ENCODE peak calls at places on chromosome 17, in six cellular contexts. D is cardiac muscle cell, C is tibial nerve, V is neuronal stem cell, S is A549, J is uterus. F is an unnamed sample.

GRCh38 chr17:34578656-34579016 is 746 bp upstream of the TMEM132E start:
- DNase-seq in D (no peak), C (no peak), V (no peak), S (no peak), J (no peak), F (no peak)

GRCh38 chr17:80621335-80622169 is 76.9 kb downstream of the RPTOR start:
- DNase-seq in D (no peak), C (no peak), V (no peak), S (no peak), J (no peak), F (no peak)

GRCh38 chr17:80113033-80113484 is 11.7 kb downstream of the GAA start:
- DNase-seq in D (no peak), C (no peak), V (no peak), S (no peak), J (no peak), F (no peak)

GRCh38 chr17:4003501-4004421 is 39.5 kb upstream of the ATP2A3 start:
- DNase-seq in D (no peak), C (no peak), V (no peak), S (no peak), J (no peak), F (no peak)

GRCh38 chr17:72604518-72604917 is 483.7 kb downstream of the SOX9 start:
- DNase-seq in D (no peak), C (no peak), V (no peak), S (no peak), J (no peak), F (no peak)

GRCh38 chr17:64938925-64939474 is 19.7 kb upstream of the LRRC37A3 start:
- DNase-seq in D (peak; percentile 56), C (peak; percentile 27), V (no peak), S (peak; percentile 54), J (no peak), F (peak; percentile 39)

GRCh38 chr17:17419621-17420020 is 57.2 kb upstream of the MED9 start:
- DNase-seq in D (peak; percentile 23), C (no peak), V (no peak), S (no peak), J (no peak), F (peak; percentile 59)

GRCh38 chr17:18963126-18964017 is 11.4 kb downstream of the SLC5A10 start:
- DNase-seq in D (no peak), C (no peak), V (no peak), S (no peak), J (no peak), F (no peak)

GRCh38 chr17:3966720-3967363 is 2.6 kb upstream of the ATP2A3 start:
- DNase-seq in D (no peak), C (no peak), V (no peak), S (no peak), J (no peak), F (no peak)

GRCh38 chr17:40025991-40026815 is 11.0 kb downstream of the CSF3 start:
- DNase-seq in D (no peak), C (no peak), V (no peak), S (no peak), J (no peak), F (no peak)

GRCh38 chr17:78901806-78902205 is 1.2 kb downstream of the CEP295NL start:
- DNase-seq in D (no peak), C (no peak), V (no peak), S (no peak), J (no peak), F (no peak)
- H3K4me1 ChIP-seq in D (peaks cover 14% of the 10 kb centered on the region), C (peaks cover 67% of the 10 kb centered on the region), V (peaks cover 32% of the 10 kb centered on the region), S (peaks cover 22% of the 10 kb centered on the region), J (peaks cover 7% of the 10 kb centered on the region), F (peaks cover 68% of the 10 kb centered on the region)

DNA sequence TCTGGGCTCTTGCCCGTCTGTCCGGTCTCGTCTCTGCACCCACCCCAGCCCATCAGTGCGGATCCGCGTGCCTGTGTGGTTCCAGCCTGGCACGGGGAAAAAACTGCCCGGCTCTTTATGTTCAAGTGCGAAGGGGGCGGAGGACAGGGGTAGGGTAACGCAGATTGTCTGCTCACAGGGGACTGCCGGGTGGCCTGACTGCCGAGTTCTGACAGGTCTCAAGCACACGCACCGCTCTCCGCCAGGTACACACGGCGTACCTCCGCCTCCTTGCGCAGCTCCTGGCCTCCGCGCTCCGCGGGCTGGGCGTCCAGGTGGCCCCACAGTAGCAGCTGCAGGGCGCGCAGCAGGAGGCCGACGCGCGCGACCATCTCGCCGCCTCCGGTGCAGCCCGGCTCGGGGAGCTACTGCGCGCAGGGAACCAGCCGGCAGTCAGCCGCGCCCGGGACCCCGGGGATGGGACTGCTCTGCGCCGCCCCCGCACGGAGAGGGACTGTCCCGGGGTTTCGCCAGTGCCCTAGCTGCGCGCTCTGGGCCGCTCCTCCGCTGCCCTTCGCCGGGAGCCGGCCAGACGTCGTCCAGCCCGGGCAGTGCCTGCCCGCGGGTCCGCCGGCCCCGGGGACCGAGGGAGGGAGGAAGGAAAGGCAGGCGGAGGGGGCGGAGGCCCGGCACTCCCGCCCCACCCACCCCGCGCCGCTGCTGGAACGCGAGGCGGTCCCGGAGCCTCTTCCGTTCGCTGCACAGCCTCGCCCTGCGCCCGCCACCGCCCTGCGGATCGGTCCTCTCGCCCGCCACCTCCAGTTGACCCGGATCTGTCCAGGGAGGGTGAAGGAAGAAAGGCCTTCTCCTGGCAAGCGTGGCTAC is at the start of gene MMP28:
- DNase-seq in D (peak; percentile 35), C (no peak), V (peak; percentile 49), S (peak; percentile 70), J (no peak), F (peak; percentile 49)
- H3K4me3 ChIP-seq in D (peak within 1 kb of the TSS; percentile 42), C (peak within 1 kb of the TSS; percentile 70), V (peak within 1 kb of the TSS; percentile 80), S (peak within 1 kb of the TSS; percentile 56), J (peak within 1 kb of the TSS; percentile 41), F (peak within 1 kb of the TSS; percentile 78)

GRCh38 chr17:28882154-28882895 is 15.2 kb downstream of the FLOT2 start:
- DNase-seq in D (no peak), C (no peak), V (no peak), S (no peak), J (no peak), F (no peak)

GRCh38 chr17:28887871-28888471 is 9.6 kb downstream of the FLOT2 start:
- DNase-seq in D (no peak), C (no peak), V (no peak), S (no peak), J (no peak), F (no peak)

GRCh38 chr17:28885951-28886350 is 11.6 kb downstream of the FLOT2 start:
- DNase-seq in D (no peak), C (no peak), V (no peak), S (no peak), J (no peak), F (no peak)

GRCh38 chr17:28883967-28884702 is 13.4 kb downstream of the FLOT2 start:
- DNase-seq in D (no peak), C (no peak), V (no peak), S (no peak), J (no peak), F (no peak)

DNA sequence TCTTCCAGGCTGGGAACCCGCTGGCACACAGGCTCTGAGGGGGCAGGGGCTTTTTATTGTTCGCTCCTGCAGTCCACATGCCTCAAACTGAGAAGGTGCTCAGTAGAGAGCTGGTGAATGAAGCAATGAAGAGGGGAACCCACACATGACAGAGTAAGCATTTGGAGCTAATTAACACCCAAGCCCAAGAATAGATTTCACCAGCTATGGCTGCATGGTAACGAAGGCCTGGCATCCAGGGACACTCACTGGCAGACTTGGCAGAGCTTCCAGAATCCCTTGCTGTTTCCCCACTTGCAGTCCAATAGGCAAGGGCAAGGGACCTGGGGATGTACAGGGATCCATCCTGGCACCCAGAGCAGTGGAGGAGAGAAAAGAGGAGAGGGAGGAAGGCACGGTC is 12.2 kb downstream of the FLOT2 start:
- DNase-seq in D (no peak), C (no peak), V (no peak), S (no peak), J (no peak), F (no peak)
- H3K27ac ChIP-seq in D (no peak overlapping the region), C (no peak overlapping the region), V (no peak overlapping the region), S (no peak overlapping the region), J (no peak overlapping the region), F (no peak overlapping the region)

GRCh38 chr17:58337126-58337599 is 8.6 kb upstream of the TSPOAP1 start:
- DNase-seq in D (no peak), C (no peak), V (no peak), S (no peak), J (no peak), F (no peak)
- H3K4me1 ChIP-seq in D (peaks cover 24% of the 10 kb centered on the region), C (peaks cover 11% of the 10 kb centered on the region), V (peaks cover 8% of the 10 kb centered on the region), S (peaks cover 2% of the 10 kb centered on the region), J (no peaks in the 10 kb centered on the region), F (peaks cover 16% of the 10 kb centered on the region)

GRCh38 chr17:42111265-42111636 is 1.3 kb downstream of the DHX58 start:
- DNase-seq in D (no peak), C (no peak), V (no peak), S (no peak), J (no peak), F (no peak)

GRCh38 chr17:42114118-42114517 is 1.6 kb upstream of the DHX58 start:
- DNase-seq in D (no peak), C (no peak), V (no peak), S (no peak), J (no peak), F (no peak)

GRCh38 chr17:42113293-42114069 is 967 bp upstream of the DHX58 start:
- DNase-seq in D (no peak), C (no peak), V (no peak), S (no peak), J (no peak), F (no peak)

GRCh38 chr17:42111901-42112551 is 488 bp downstream of the DHX58 start:
- DNase-seq in D (peak; percentile 40), C (no peak), V (no peak), S (no peak), J (no peak), F (no peak)

GRCh38 chr17:42112552-42113176 is at the start of gene DHX58:
- DNase-seq in D (peak; percentile 88), C (peak; percentile 76), V (no peak), S (peak; percentile 54), J (peak; percentile 82), F (peak; percentile 63)
- H3K4me3 ChIP-seq in D (no peak within 1 kb of the TSS), C (peak within 1 kb of the TSS; percentile 63), V (no peak within 1 kb of the TSS), S (no peak within 1 kb of the TSS), J (peak within 1 kb of the TSS; percentile 50), F (peak within 1 kb of the TSS; percentile 69)